ENCODE peak calls at places on chromosomes 1 and 21, in eight cellular contexts. O, Z, V, H, R, A, I and D are unnamed samples.

GRCh38 chr21:35521293-35521692 is 472.2 kb upstream of the RUNX1 start:
- DNase-seq in O (no peak), R (no peak), V (no peak), H (no peak), A (no peak), Z (no peak), I (no peak), D (no peak)

GRCh38 chr1:88735909-88736308 is 51.8 kb downstream of the PKN2 start:
- DNase-seq in I (no peak), A (no peak), Z (no peak), H (no peak), R (no peak), O (no peak), V (no peak), D (no peak)

GRCh38 chr1:80540149-80540548 is 1260.6 kb upstream of the ADGRL2 start:
- DNase-seq in I (no peak), O (peak), V (no peak), H (no peak), Z (no peak), A (no peak), R (no peak), D (no peak)

GRCh38 chr1:214396319-214396718 is 115.4 kb downstream of the SMYD2 start:
- DNase-seq in Z (peak), R (no peak), V (no peak), A (no peak), H (no peak), O (no peak), I (no peak), D (no peak)

GRCh38 chr1:24202987-24203386 is 15.9 kb upstream of the IFNLR1 start:
- DNase-seq in R (no peak), A (no peak), H (no peak), V (no peak), I (no peak), Z (no peak), O (no peak), D (no peak)

GRCh38 chr1:181482521-181483083 is 715 bp upstream of the CACNA1E start:
- DNase-seq in Z (no peak), V (peak), H (peak), A (peak), R (no peak), O (peak), I (no peak), D (no peak)

GRCh38 chr1:71089536-71090270 is 8.9 kb upstream of the ZRANB2 start:
- DNase-seq in Z (peak), O (peak), V (no peak), R (no peak), A (no peak), I (no peak), H (peak), D (no peak)

GRCh38 chr1:32715901-32716311 is 13.3 kb upstream of the SYNC start:
- DNase-seq in A (no peak), Z (no peak), R (no peak), V (no peak), H (no peak), O (peak), I (no peak), D (no peak)

GRCh38 chr1:212700892-212701819 is 1.5 kb upstream of the BATF3 start:
- DNase-seq in O (peak), R (peak), A (peak), V (peak), Z (peak), H (peak), I (peak), D (no peak)

GRCh38 chr1:115642168-115643072 is 650 bp downstream of the VANGL1 start:
- DNase-seq in R (peak), Z (peak), A (peak), V (peak), O (peak), I (peak), H (peak), D (peak)

GRCh38 chr21:29433366-29434059 is 134.8 kb downstream of the BACH1 start:
- DNase-seq in Z (peak), I (no peak), V (peak), H (no peak), O (no peak), R (no peak), A (no peak), D (no peak)

GRCh38 chr1:247913786-247914185 is 6.3 kb upstream of the OR2T8 start:
- DNase-seq in H (no peak), I (no peak), A (no peak), V (no peak), R (no peak), O (no peak), Z (no peak), D (no peak)

GRCh38 chr21:41228492-41228891 is 60.5 kb downstream of the BACE2 start:
- DNase-seq in R (no peak), V (no peak), Z (no peak), H (no peak), I (no peak), A (no peak), O (no peak), D (no peak)

GRCh38 chr1:202160377-202160940 is at the start of gene PTPN7:
- DNase-seq in A (no peak), H (peak), V (no peak), Z (no peak), R (no peak), O (no peak), I (no peak), D (no peak)

GRCh38 chr1:226525750-226526149 is 22.8 kb upstream of the STUM start:
- DNase-seq in I (no peak), H (no peak), R (no peak), Z (peak), A (no peak), O (no peak), V (no peak), D (no peak)

GRCh38 chr21:43311303-43311817 is 115.6 kb downstream of the SIK1 start:
- DNase-seq in Z (no peak), O (no peak), I (no peak), R (no peak), H (peak), V (peak), A (no peak), D (no peak)

GRCh38 chr1:11838349-11839272 is 9.0 kb downstream of the NPPA start:
- DNase-seq in H (peak), A (peak), V (peak), O (peak), I (peak), Z (peak), R (peak), D (no peak)

GRCh38 chr1:92739669-92740524 is 45.0 kb downstream of the EVI5 start:
- DNase-seq in I (no peak), A (no peak), R (no peak), O (no peak), H (no peak), Z (no peak), V (no peak), D (no peak)

GRCh38 chr1:225658041-225658440 is 5.1 kb upstream of the ENAH start:
- DNase-seq in I (no peak), O (peak), H (no peak), V (no peak), Z (peak), R (no peak), A (no peak), D (no peak)

GRCh38 chr1:119139393-119139792 is 1.1 kb downstream of the WARS2 start:
- DNase-seq in H (peak), I (no peak), V (peak), A (no peak), Z (no peak), O (no peak), R (no peak), D (no peak)

GRCh38 chr1:218207194-218207593 is 77.9 kb upstream of the RRP15 start:
- DNase-seq in I (no peak), V (no peak), R (no peak), Z (no peak), O (no peak), A (no peak), H (no peak), D (no peak)

GRCh38 chr1:203120325-203121138 is 7.0 kb upstream of the ADORA1 start:
- DNase-seq in I (no peak), A (no peak), O (no peak), H (no peak), R (no peak), Z (no peak), V (no peak), D (no peak)

GRCh38 chr1:25780318-25781129 is 19.5 kb upstream of the SELENON start:
- DNase-seq in A (no peak), R (no peak), O (peak), I (no peak), Z (peak), H (peak), V (peak), D (no peak)

GRCh38 chr1:67339623-67340343 is 32.1 kb downstream of the IL12RB2 start:
- DNase-seq in R (peak), Z (peak), A (no peak), H (no peak), I (no peak), O (peak), V (peak), D (peak)

GRCh38 chr1:16606106-16606505 is 7.3 kb downstream of the NBPF1 start:
- DNase-seq in R (no peak), A (no peak), O (no peak), I (no peak), V (no peak), H (no peak), Z (no peak), D (no peak)

GRCh38 chr21:41247561-41247968 is 69.0 kb upstream of the FAM3B start:
- DNase-seq in V (no peak), Z (peak), O (no peak), I (peak), H (peak), R (no peak), A (no peak), D (no peak)

GRCh38 chr1:5632226-5632625 is 360.0 kb downstream of the NPHP4 start:
- DNase-seq in V (peak), I (no peak), R (no peak), O (no peak), A (no peak), Z (no peak), H (peak), D (no peak)